ENCODE peak calls at places on chromosomes 1 and 21, in nine cellular contexts. S, K, J, Y, L, P, I, E and D are unnamed samples.

GRCh38 chr1:21655748-21656147 is 13.4 kb downstream of the RAP1GAP start:
- DNase-seq in S (no peak), K (no peak), J (no peak), Y (peak), L (peak), P (no peak), I (no peak), E (no peak), D (peak)

GRCh38 chr1:233615571-233615970 is 1.7 kb downstream of the KCNK1 start:
- DNase-seq in S (no peak), K (no peak), J (no peak), Y (no peak), L (no peak), P (no peak), I (no peak), E (no peak), D (no peak)

GRCh38 chr1:58409826-58410225 is 136.7 kb downstream of the OMA1 start:
- DNase-seq in S (no peak), K (peak), J (no peak), Y (no peak), L (no peak), P (peak), I (no peak), E (no peak), D (no peak)

GRCh38 chr1:192167941-192168685 is 9.9 kb downstream of the RGS18 start:
- DNase-seq in S (peak), K (no peak), J (no peak), Y (no peak), L (no peak), P (no peak), I (no peak), E (no peak), D (peak)

GRCh38 chr1:89545264-89546038 is 20.8 kb downstream of the LRRC8B start:
- DNase-seq in S (peak), K (no peak), J (no peak), Y (no peak), L (no peak), P (no peak), I (no peak), E (no peak), D (peak)

GRCh38 chr1:47895436-47895835 is 101.7 kb downstream of the TRABD2B start:
- DNase-seq in S (no peak), K (no peak), J (no peak), Y (no peak), L (no peak), P (no peak), I (no peak), E (no peak), D (no peak)

GRCh38 chr1:38238294-38238693 is 191.7 kb upstream of the POU3F1 start:
- DNase-seq in S (no peak), K (no peak), J (no peak), Y (no peak), L (no peak), P (no peak), I (no peak), E (no peak), D (no peak)

GRCh38 chr1:39645411-39646043 is 6.1 kb upstream of the HEYL start:
- DNase-seq in S (no peak), K (no peak), J (no peak), Y (no peak), L (peak), P (no peak), I (no peak), E (no peak), D (no peak)

GRCh38 chr1:209238356-209238755 is 345.2 kb upstream of the CAMK1G start:
- DNase-seq in S (no peak), K (no peak), J (no peak), Y (no peak), L (no peak), P (no peak), I (no peak), E (no peak), D (no peak)

GRCh38 chr1:39301606-39302005 is 97.1 kb downstream of the MACF1 start:
- DNase-seq in S (no peak), K (no peak), J (no peak), Y (no peak), L (no peak), P (no peak), I (no peak), E (no peak), D (peak)

GRCh38 chr1:5504364-5504740 is 487.9 kb downstream of the NPHP4 start:
- DNase-seq in S (no peak), K (no peak), J (no peak), Y (no peak), L (peak), P (no peak), I (no peak), E (no peak), D (no peak)

GRCh38 chr1:43935711-43936427 is 2.3 kb downstream of the ARTN start:
- DNase-seq in S (no peak), K (no peak), J (no peak), Y (peak), L (peak), P (no peak), I (no peak), E (no peak), D (no peak)

GRCh38 chr1:240189386-240189989 is 97.8 kb downstream of the FMN2 start:
- DNase-seq in S (peak), K (no peak), J (no peak), Y (no peak), L (peak), P (no peak), I (no peak), E (peak), D (peak)

GRCh38 chr1:156897078-156897825 is 3.7 kb downstream of the PEAR1 start:
- DNase-seq in S (peak), K (peak), J (no peak), Y (no peak), L (no peak), P (no peak), I (no peak), E (no peak), D (peak)
- H3K4me3 ChIP-seq in S (peak), K (no peak), J (no peak), Y (no peak), L (no peak), P (no peak), I (no peak), E (no peak), D (no peak)

GRCh38 chr21:39088831-39089380 is 94.3 kb downstream of the PSMG1 start:
- DNase-seq in S (peak), K (no peak), J (no peak), Y (no peak), L (no peak), P (peak), I (no peak), E (no peak), D (peak)
- TF ChIP-seq CTCF in S (peak), K (no peak), J (no peak), Y (no peak), L (no peak), P (no peak), I (no peak), E (no peak), D (peak)

DNA sequence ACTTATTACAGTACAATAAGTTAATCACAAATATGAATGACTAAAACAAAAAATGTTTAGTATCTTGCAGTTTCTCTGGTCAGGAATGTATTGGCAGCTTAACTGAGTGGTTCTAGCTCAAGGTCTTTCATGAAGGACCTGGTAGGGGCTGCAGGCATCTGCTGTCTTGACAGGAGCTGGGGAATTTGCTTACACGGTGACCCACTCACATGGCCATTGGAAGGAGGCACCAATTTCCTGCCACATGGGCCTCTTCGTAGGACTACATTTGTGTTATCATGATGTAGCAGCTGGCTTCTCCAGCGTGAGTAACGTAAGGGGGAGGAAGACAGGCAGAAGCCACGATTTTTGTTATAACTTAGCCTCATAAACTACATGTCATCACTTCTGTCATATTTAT is 376.2 kb downstream of the AMY1C start:
- DNase-seq in S (no peak), K (no peak), J (no peak), Y (no peak), L (no peak), P (no peak), I (no peak), E (no peak), D (no peak)
- H3K4me3 ChIP-seq in S (no peak), K (no peak), J (no peak), Y (no peak), L (no peak), P (no peak), I (no peak), E (no peak), D (no peak)

GRCh38 chr1:15579683-15580047 is 5.2 kb downstream of the AGMAT start:
- DNase-seq in S (no peak), K (no peak), J (no peak), Y (no peak), L (no peak), P (no peak), I (peak), E (peak), D (no peak)

GRCh38 chr1:15583016-15583706 is 1.7 kb downstream of the AGMAT start:
- DNase-seq in S (no peak), K (no peak), J (no peak), Y (no peak), L (no peak), P (no peak), I (no peak), E (no peak), D (no peak)

GRCh38 chr1:15578921-15579682 is 5.7 kb downstream of the AGMAT start:
- DNase-seq in S (no peak), K (no peak), J (no peak), Y (no peak), L (no peak), P (no peak), I (peak), E (peak), D (no peak)

DNA sequence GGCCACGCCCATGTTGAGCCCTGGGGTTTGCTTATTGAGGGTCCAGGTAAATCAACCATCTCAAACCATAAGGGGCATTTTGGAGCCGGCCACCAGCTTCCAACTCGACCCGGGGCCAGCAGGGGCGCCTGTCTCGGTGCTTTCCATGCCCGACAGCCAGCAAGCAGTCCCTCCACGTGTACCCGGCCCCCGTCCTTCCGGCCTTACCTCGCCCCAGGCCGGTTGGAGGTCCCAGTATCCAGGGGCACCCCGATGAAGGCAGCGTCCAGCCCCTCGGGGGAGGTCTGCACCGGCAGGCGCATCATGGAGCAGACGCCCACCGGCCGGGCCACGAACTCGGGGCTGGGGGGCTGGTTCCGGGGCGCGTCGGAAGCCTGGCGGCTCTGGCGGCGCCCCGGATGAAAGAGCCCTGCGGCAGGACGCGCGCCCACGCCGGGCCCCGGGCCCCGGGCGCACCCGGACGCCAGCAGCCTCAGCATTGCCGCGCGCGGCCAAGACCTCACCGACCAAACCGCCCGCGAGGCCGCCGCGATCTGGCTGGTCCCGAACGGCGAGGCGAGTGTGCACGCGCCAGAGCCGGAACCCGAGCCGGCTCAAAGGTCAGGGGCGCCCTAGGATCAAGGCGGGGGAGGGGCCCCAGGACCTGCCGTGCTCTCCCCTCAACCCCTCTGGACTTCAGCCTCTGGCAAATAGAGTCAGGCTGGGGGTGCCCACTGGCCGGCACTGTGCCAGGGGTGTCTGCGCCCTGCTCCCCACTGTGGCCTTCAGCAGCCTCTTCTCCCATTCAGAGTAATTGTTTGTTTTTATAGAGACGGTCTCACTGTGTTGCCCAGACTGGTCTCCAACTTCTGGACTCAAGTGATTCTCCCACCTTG is at the start of gene AGMAT:
- DNase-seq in S (peak), K (no peak), J (no peak), Y (peak), L (peak), P (no peak), I (no peak), E (peak), D (peak)
- TF ChIP-seq CTCF in S (peak), K (peak), J (no peak), Y (no peak), L (peak), P (no peak), I (peak), E (peak), D (peak)

DNA sequence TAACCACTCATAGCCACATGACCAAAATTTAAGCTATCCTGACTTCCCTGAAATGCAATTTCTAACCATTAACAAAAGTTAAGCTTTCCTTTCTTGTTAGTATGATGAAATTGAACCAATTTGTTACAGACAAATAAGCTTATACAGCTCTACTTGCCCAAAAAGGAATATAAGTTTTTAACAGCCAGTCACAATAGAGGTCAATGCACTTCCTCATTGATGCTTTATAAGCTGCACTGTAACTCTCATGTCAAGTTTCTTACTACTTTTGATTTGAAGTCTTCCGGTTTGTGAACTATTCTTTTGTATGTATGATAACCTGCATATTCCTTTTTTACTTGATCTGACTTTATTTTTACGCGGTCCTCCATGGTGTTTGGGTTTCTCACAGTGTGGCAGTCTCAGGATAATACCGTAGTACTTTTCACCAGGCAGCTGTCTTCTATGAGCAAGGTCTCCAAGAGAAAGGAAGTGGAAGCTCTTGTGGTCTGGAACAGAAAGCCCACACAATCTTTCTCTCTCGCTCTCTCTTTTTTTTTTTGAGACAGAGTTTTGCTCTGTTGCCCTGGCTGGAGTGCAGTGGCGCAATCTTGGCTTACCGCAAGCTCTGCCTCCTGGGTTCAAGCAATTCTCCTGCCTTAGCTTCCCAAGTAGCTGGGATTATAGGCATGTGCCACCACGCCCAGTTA is 331.6 kb downstream of the SRGAP2C start:
- DNase-seq in S (no peak), K (no peak), J (no peak), Y (no peak), L (no peak), P (no peak), I (no peak), E (peak), D (no peak)
- H3K4me3 ChIP-seq in S (no peak), K (no peak), J (no peak), Y (no peak), L (no peak), P (no peak), I (no peak), E (no peak), D (no peak)

GRCh38 chr1:241366196-241366595 is 9.2 kb upstream of the RGS7 start:
- DNase-seq in S (no peak), K (no peak), J (no peak), Y (no peak), L (no peak), P (no peak), I (no peak), E (no peak), D (no peak)
- TF ChIP-seq CTCF in S (no peak), K (no peak), J (no peak), Y (no peak), L (no peak), P (no peak), I (no peak), E (no peak), D (no peak)

DNA sequence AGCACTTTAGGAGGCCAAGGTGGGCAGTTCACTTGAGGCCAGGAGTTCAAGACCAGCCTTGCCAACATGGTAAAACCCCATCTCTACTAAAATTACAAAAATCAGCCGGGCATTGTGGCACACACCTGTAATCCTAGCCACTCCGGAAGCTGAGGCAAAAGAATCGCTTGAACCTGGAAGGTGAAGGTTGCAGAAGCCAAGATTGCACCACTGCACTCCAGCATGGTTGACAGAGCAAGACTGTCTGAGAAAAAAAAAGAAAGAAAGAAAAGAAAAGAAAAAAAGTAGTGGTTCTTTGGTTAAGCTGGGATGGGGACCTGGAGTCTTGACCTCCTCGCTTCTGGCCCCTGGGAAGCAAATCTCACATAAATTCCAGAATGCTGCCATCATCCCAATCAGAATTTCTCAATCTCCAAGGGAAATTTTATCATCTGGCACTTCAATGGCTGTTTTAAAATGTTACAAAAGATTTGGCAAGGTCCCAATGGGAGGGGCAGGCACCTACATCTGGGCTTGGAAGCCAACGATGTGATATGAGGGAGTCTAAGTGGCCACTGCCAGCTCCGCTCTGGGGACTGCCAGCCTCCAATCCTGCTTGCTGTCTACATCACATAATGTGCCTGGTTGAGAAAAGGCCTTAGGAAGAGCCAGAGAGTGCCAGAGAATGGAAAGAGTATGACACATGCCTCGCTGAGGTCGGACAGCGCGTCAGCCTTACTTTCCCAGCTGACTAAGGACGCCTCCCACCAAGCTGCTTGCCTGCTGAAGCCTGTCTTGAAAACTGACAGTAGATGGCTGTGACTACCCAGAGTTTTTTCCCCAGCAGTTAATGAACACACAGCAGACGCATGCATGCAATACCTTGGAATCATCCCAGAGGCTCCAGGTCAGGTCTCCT is 42.1 kb upstream of the SRP9 start:
- DNase-seq in S (peak), K (peak), J (peak), Y (peak), L (peak), P (peak), I (no peak), E (no peak), D (peak)
- H3K4me3 ChIP-seq in S (peak), K (no peak), J (no peak), Y (no peak), L (no peak), P (no peak), I (no peak), E (no peak), D (peak)

DNA sequence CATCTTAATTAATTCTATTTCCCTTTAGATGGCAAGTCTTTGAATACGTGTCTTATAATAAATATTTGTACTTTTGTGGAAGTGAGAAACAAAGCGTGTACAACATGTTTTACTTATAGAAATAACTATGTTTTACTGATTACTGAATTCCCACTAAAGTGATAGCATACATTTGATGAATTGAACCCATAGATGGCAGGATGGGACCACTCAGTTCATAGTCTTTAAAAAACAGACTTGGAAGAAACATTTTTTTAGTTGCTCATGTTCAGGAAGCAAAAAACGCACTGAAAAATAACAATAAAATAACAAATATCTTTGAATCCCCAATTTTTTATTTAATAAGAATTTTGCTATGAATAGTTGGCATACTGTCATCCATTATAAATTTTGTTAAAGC is 507.1 kb upstream of the ZRANB2 start:
- DNase-seq in S (peak), K (no peak), J (no peak), Y (no peak), L (no peak), P (no peak), I (no peak), E (peak), D (no peak)
- TF ChIP-seq CTCF in S (peak), K (peak), J (no peak), Y (peak), L (peak), P (no peak), I (no peak), E (no peak), D (no peak)